ENCODE peak calls at places on chromosomes 12 and 14, in nine cellular contexts. K is BE2C; O is lower lobe of right lung; I is effector memory CD4-positive, alpha-beta T cell; N is CD8-positive, alpha-beta T cell; V is psoas muscle; Y is CD8-positive, alpha-beta memory T cell; B is lung; L is endothelial cell of umbilical vein. C is an unnamed sample.

GRCh38 chr12:89343127-89343526 is 9.2 kb downstream of the DUSP6 start:
- DNase-seq in K (no peak), O (no peak), I (no peak), N (no peak), V (peak; percentile 81), Y (no peak), B (no peak), L (no peak), C (no peak)

GRCh38 chr14:29352681-29353080 is 575.0 kb downstream of the PRKD1 start:
- DNase-seq in K (no peak), O (no peak), I (no peak), N (no peak), V (no peak), Y (no peak), B (no peak), L (no peak), C (no peak)

GRCh38 chr12:91774471-91774921 is 371.1 kb downstream of the BTG1 start:
- DNase-seq in K (no peak), O (no peak), I (no peak), N (no peak), V (no peak), Y (no peak), B (no peak), L (no peak), C (no peak)

GRCh38 chr12:92561543-92561899 is 141.3 kb upstream of the PLEKHG7 start:
- DNase-seq in K (peak; percentile 34), O (no peak), I (no peak), N (no peak), V (no peak), Y (no peak), B (peak; percentile 58), L (peak; percentile 72), C (no peak)

GRCh38 chr12:54465857-54466499 is 7.4 kb downstream of the GTSF1 start:
- DNase-seq in K (no peak), O (no peak), I (no peak), N (no peak), V (no peak), Y (no peak), B (no peak), L (no peak), C (no peak)

GRCh38 chr12:79288946-79289345 is 401.8 kb downstream of the PAWR start:
- DNase-seq in K (no peak), O (no peak), I (no peak), N (no peak), V (no peak), Y (no peak), B (no peak), L (no peak), C (no peak)

GRCh38 chr12:106256524-106256923 is 8.7 kb upstream of the CKAP4 start:
- DNase-seq in K (no peak), O (no peak), I (no peak), N (no peak), V (no peak), Y (no peak), B (no peak), L (no peak), C (peak; percentile 14)

GRCh38 chr12:127729381-127729780 is 537.6 kb upstream of the TMEM132C start:
- DNase-seq in K (no peak), O (no peak), I (no peak), N (no peak), V (no peak), Y (no peak), B (no peak), L (no peak), C (no peak)

GRCh38 chr12:50353869-50354593 is 42.4 kb downstream of the FAM186A start:
- DNase-seq in K (no peak), O (no peak), I (no peak), N (no peak), V (no peak), Y (no peak), B (no peak), L (peak; percentile 47), C (no peak)

GRCh38 chr12:642633-643477 is 20.4 kb downstream of the NINJ2 start:
- DNase-seq in K (no peak), O (peak; percentile 90), I (peak; percentile 68), N (peak; percentile 77), V (peak; percentile 89), Y (peak; percentile 81), B (peak; percentile 80), L (peak; percentile 52), C (no peak)

GRCh38 chr12:77013091-77013490 is 52.3 kb downstream of the E2F7 start:
- DNase-seq in K (no peak), O (no peak), I (no peak), N (no peak), V (no peak), Y (no peak), B (no peak), L (no peak), C (no peak)

GRCh38 chr14:21039059-21039422 is 3.1 kb upstream of the RNASE7 start:
- DNase-seq in K (peak; percentile 49), O (peak; percentile 62), I (no peak), N (no peak), V (peak; percentile 96), Y (no peak), B (peak; percentile 59), L (peak; percentile 47), C (peak; percentile 94)

GRCh38 chr14:70555890-70556289 is 21.1 kb upstream of the ADAM20 start:
- DNase-seq in K (no peak), O (no peak), I (no peak), N (no peak), V (no peak), Y (no peak), B (no peak), L (no peak), C (no peak)

GRCh38 chr14:85530626-85531025 is 682 bp downstream of the FLRT2 start:
- DNase-seq in K (no peak), O (no peak), I (no peak), N (no peak), V (no peak), Y (no peak), B (no peak), L (no peak), C (no peak)

GRCh38 chr14:99174081-99174851 is 97.7 kb downstream of the BCL11B start:
- DNase-seq in K (no peak), O (no peak), I (no peak), N (peak; percentile 7), V (no peak), Y (no peak), B (no peak), L (no peak), C (no peak)
- H3K36me3 ChIP-seq in K (no peaks in the 10 kb centered on the region), O (no peaks in the 10 kb centered on the region), I (peaks cover 75% of the 10 kb centered on the region), N (peaks cover 26% of the 10 kb centered on the region), V (no peaks in the 10 kb centered on the region), Y (peaks cover 33% of the 10 kb centered on the region), B (no peaks in the 10 kb centered on the region), L (no peaks in the 10 kb centered on the region), C (no peaks in the 10 kb centered on the region)

GRCh38 chr14:74512431-74512830 is 18.9 kb downstream of the ISCA2 start:
- DNase-seq in K (no peak), O (peak; percentile 15), I (no peak), N (no peak), V (peak; percentile 13), Y (no peak), B (no peak), L (no peak), C (no peak)

GRCh38 chr14:74515891-74516412 is 22.4 kb downstream of the ISCA2 start:
- DNase-seq in K (no peak), O (peak; percentile 24), I (no peak), N (no peak), V (peak; percentile 34), Y (no peak), B (no peak), L (no peak), C (no peak)

GRCh38 chr14:74516451-74517155 is 23.0 kb downstream of the ISCA2 start:
- DNase-seq in K (no peak), O (peak; percentile 39), I (no peak), N (no peak), V (peak; percentile 44), Y (no peak), B (no peak), L (no peak), C (no peak)

GRCh38 chr14:74511966-74512365 is 18.4 kb downstream of the ISCA2 start:
- DNase-seq in K (no peak), O (peak; percentile 1), I (no peak), N (no peak), V (peak; percentile 56), Y (no peak), B (no peak), L (no peak), C (no peak)

GRCh38 chr14:74514471-74514932 is 20.9 kb downstream of the ISCA2 start:
- DNase-seq in K (no peak), O (peak; percentile 83), I (no peak), N (no peak), V (peak; percentile 48), Y (no peak), B (peak; percentile 51), L (no peak), C (no peak)
- H3K36me3 ChIP-seq in K (no peaks in the 10 kb centered on the region), O (peaks cover 8% of the 10 kb centered on the region), I (no peaks in the 10 kb centered on the region), N (no peaks in the 10 kb centered on the region), V (no peaks in the 10 kb centered on the region), Y (no peaks in the 10 kb centered on the region), B (no peaks in the 10 kb centered on the region), L (peaks cover 37% of the 10 kb centered on the region), C (peaks cover 9% of the 10 kb centered on the region)

GRCh38 chr12:14442221-14442881 is 76.9 kb downstream of the ATF7IP start:
- DNase-seq in K (no peak), O (no peak), I (no peak), N (no peak), V (no peak), Y (no peak), B (peak; percentile 42), L (no peak), C (no peak)
- H3K36me3 ChIP-seq in K (peaks cover 59% of the 10 kb centered on the region), O (peaks cover 70% of the 10 kb centered on the region), I (peaks cover 48% of the 10 kb centered on the region), N (peaks cover 31% of the 10 kb centered on the region), V (no peaks in the 10 kb centered on the region), Y (peaks cover 39% of the 10 kb centered on the region), B (peaks cover 5% of the 10 kb centered on the region), L (peaks cover 2% of the 10 kb centered on the region), C (peaks cover 4% of the 10 kb centered on the region)

DNA sequence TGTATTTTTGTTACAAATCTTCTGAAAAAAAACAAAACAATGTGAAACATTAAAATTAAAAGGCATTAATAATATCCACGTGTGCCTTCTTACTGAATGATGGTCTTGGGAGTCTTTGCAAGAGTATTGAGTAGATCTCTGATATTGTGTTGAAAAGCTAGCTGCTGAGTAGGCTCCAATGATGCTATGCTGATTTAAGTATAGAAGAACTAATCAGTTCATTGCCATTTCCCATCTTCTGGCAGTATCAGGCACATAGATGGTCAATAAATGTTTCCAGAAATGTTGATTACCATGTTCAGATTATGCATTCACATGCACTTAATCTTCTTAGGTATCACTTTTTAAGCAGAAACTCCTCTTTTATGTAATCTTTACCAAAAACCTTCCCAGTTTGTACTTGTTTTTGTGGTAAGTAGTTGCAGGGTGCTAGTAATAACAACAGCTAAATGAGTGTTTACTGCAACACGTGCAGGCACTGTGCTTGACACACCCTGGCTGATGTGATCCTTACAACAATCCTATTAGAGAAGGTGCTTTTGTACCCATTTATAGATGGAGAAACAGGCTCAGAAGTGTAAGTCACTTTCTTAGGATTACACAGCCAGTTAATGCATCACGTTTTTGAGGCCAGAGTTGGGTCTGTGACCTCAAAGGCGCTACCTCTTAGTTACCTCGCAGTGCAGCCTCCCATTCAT is 46.8 kb downstream of the EID3 start:
- DNase-seq in K (no peak), O (no peak), I (no peak), N (no peak), V (no peak), Y (no peak), B (peak; percentile 6), L (no peak), C (no peak)
- H3K36me3 ChIP-seq in K (peaks cover 69% of the 10 kb centered on the region), O (peaks cover 86% of the 10 kb centered on the region), I (peaks cover 26% of the 10 kb centered on the region), N (peaks cover 12% of the 10 kb centered on the region), V (peaks cover 17% of the 10 kb centered on the region), Y (peaks cover 12% of the 10 kb centered on the region), B (peaks cover 27% of the 10 kb centered on the region), L (peaks cover 50% of the 10 kb centered on the region), C (peaks cover 98% of the 10 kb centered on the region)

C was measured in esophagus muscularis mucosa.